ENCODE peak calls at places on chromosomes 12 and 14, in seven cellular contexts. C is esophagus squamous epithelium, I is stomach, P is esophagus muscularis mucosa, M is heart left ventricle, T is K562, A is gastrocnemius medialis. L is an unnamed sample.

GRCh38 chr12:65152586-65152985 is 16.8 kb upstream of the LEMD3 start:
- DNase-seq in I (no peak), P (no peak), M (no peak), T (no peak), C (no peak), A (no peak), L (no peak)

GRCh38 chr14:78162202-78162601 is 8.0 kb upstream of the NRXN3 start:
- DNase-seq in C (no peak), I (no peak), T (no peak), A (no peak), P (no peak), M (no peak), L (no peak)

GRCh38 chr12:89856431-89856830 is 147.8 kb upstream of the ATP2B1 start:
- DNase-seq in M (no peak), T (no peak), C (no peak), A (no peak), P (no peak), I (no peak), L (no peak)

GRCh38 chr14:50344116-50344775 is 32.1 kb downstream of the DMAC2L start:
- DNase-seq in A (no peak), I (no peak), P (no peak), C (no peak), M (no peak), T (no peak), L (no peak)

GRCh38 chr12:49342066-49342913 is 4.4 kb upstream of the DNAJC22 start:
- DNase-seq in T (peak; percentile 94), I (peak; percentile 75), A (peak; percentile 19), C (no peak), M (peak; percentile 88), P (peak; percentile 91), L (peak; percentile 48)

GRCh38 chr12:109738209-109738608 is 24.6 kb downstream of the FAM222A start:
- DNase-seq in M (peak; percentile 17), A (no peak), P (no peak), T (no peak), I (peak; percentile 25), C (no peak), L (no peak)

GRCh38 chr12:119710941-119711551 is 43.1 kb downstream of the PRKAB1 start:
- DNase-seq in C (no peak), T (no peak), M (no peak), A (no peak), P (no peak), I (no peak), L (peak; percentile 58)

GRCh38 chr14:26330982-26331381 is 266.9 kb downstream of the NOVA1 start:
- DNase-seq in A (no peak), P (no peak), M (no peak), I (no peak), C (no peak), T (no peak), L (no peak)

GRCh38 chr14:39442293-39442692 is 10.1 kb upstream of the FBXO33 start:
- DNase-seq in C (no peak), I (no peak), T (no peak), M (no peak), P (no peak), A (peak; percentile 5), L (no peak)

GRCh38 chr12:4011597-4011996 is 138.4 kb upstream of the PARP11 start:
- DNase-seq in T (no peak), P (no peak), A (no peak), C (no peak), I (no peak), M (no peak), L (no peak)

GRCh38 chr14:84927096-84927910 is 602.6 kb upstream of the FLRT2 start:
- DNase-seq in C (no peak), I (no peak), A (no peak), T (no peak), P (no peak), M (no peak), L (no peak)

GRCh38 chr12:42707312-42707711 is 117.8 kb upstream of the PRICKLE1 start:
- DNase-seq in C (no peak), P (no peak), A (no peak), M (no peak), I (no peak), T (no peak), L (no peak)

GRCh38 chr14:101927859-101928258 is 36.5 kb upstream of the DYNC1H1 start:
- DNase-seq in A (peak; percentile 85), C (no peak), P (peak; percentile 96), M (peak; percentile 91), T (peak; percentile 83), I (peak; percentile 53), L (no peak)

GRCh38 chr14:35818346-35819115 is 7.6 kb upstream of the BRMS1L start:
- DNase-seq in P (no peak), I (no peak), M (no peak), A (no peak), C (no peak), T (peak; percentile 9), L (peak; percentile 21)

GRCh38 chr14:103232338-103232808 is 101.7 kb upstream of the EIF5 start:
- DNase-seq in C (no peak), P (no peak), I (no peak), T (no peak), M (peak; percentile 41), A (no peak), L (no peak)

GRCh38 chr12:19750116-19750644 is 310.9 kb downstream of the AEBP2 start:
- DNase-seq in M (no peak), C (no peak), A (no peak), P (no peak), I (no peak), T (no peak), L (no peak)

GRCh38 chr12:70925542-70925941 is 5.0 kb upstream of the PTPRR start:
- DNase-seq in M (no peak), C (no peak), P (no peak), T (no peak), A (no peak), I (no peak), L (no peak)

GRCh38 chr12:96308881-96309280 is 91.4 kb downstream of the CDK17 start:
- DNase-seq in I (no peak), M (no peak), T (no peak), C (no peak), P (no peak), A (no peak), L (no peak)

DNA sequence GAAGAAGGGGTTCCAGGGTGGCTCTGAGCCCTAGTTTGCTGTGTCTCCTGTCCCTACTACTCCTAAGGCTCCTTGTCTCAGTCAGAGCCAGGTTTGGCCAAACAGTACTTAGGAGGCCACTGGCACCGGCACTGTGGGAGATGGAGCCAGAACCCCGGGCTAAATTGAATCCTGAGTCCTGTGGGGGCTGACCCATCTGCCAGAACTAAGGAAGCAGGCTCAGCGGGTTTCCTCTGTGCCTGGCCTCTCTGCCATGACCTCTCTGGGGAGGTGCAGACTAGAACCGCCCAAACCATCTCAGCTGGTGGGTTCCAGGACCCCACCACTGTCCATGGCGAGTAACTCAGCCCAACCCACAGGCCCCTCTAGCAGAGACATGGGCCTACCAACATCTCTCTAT is 5.5 kb downstream of the ACTN1 start:
- DNase-seq in A (no peak), C (no peak), I (no peak), M (no peak), P (no peak), T (no peak), L (no peak)
- H3K36me3 ChIP-seq in A (no peaks in the 10 kb centered on the region), C (peaks cover 31% of the 10 kb centered on the region), I (peaks cover 4% of the 10 kb centered on the region), M (peaks cover 43% of the 10 kb centered on the region), P (peaks cover 39% of the 10 kb centered on the region), T (peaks cover 34% of the 10 kb centered on the region), L (no peaks in the 10 kb centered on the region)

DNA sequence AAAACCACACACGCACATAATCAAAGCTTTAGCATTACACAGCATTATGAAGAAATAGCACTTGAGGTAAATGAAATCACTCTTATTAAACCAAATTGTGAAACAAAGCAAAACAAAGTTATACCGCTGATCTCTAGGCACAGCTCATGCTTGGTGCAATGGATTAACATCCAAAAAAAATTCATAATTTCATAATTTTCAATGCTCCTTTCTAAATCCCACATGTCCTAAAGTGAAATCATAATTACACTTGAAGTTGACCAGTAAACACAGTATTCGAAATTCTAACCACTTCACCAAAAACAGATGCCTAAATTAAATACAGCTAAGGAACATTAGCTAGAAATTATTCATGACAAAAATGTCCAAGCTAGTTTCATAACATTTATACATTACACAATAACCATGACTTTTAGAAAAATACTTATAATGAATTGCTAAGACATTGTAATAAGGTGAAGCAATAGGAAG is 1.5 kb downstream of the MLH3 start:
- DNase-seq in P (no peak), A (no peak), M (no peak), T (no peak), I (no peak), C (no peak), L (no peak)
- H3K4me1 ChIP-seq in P (peaks cover 28% of the 10 kb centered on the region), A (peaks cover 46% of the 10 kb centered on the region), M (peaks cover 26% of the 10 kb centered on the region), T (peaks cover 9% of the 10 kb centered on the region), I (peaks cover 7% of the 10 kb centered on the region), C (peaks cover 73% of the 10 kb centered on the region), L (peaks cover 3% of the 10 kb centered on the region)

DNA sequence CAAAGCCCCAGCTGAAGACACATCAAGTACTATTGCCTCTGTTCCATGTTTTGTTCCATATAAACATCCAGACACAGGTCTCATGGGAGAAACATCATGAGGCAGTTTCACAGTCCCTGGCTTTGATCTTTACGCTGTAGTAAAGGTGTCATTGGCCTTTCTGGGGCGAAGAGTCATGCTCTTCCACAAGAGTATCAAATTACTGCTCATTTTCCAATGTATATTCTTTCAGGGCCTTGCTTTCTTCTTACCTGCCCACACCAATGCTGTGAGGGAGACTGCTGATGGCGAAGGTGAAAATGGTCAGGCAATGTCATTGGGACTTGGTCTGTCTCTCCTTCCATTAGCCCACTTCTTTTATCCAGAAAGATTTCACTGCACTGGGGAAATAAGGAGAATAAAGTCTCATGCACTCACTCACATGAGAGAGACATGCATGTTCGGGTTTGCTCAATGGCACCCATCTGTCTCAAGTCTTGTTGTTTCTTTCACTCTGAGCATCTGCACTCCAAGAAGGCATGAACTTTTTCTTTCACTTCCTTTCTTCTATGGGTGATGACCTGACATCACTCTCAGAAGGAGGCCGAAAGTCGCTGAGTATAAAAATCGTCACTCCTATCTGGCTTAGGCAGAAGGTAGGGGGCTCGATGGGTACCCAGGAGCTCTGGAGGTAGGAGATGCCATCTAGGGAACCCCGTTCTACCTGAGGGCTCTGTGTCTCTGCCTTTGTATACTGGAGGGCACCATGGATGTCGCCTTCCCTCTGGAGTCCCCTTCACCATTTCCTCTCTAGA is 1.3 kb upstream of the JDP2 start:
- DNase-seq in C (no peak), A (no peak), P (no peak), I (no peak), T (no peak), M (no peak), L (no peak)
- TF ChIP-seq POLR2A in C (no peak), A (no peak), P (no peak), I (no peak), T (no peak), M (no peak), L (no peak)

GRCh38 chr14:25006031-25006430 is 43.9 kb downstream of the STXBP6 start:
- DNase-seq in C (no peak), A (no peak), I (no peak), T (no peak), M (no peak), P (no peak), L (no peak)
- H3K36me3 ChIP-seq in C (no peaks in the 10 kb centered on the region), A (no peaks in the 10 kb centered on the region), I (no peaks in the 10 kb centered on the region), T (no peaks in the 10 kb centered on the region), M (no peaks in the 10 kb centered on the region), P (no peaks in the 10 kb centered on the region), L (no peaks in the 10 kb centered on the region)

DNA sequence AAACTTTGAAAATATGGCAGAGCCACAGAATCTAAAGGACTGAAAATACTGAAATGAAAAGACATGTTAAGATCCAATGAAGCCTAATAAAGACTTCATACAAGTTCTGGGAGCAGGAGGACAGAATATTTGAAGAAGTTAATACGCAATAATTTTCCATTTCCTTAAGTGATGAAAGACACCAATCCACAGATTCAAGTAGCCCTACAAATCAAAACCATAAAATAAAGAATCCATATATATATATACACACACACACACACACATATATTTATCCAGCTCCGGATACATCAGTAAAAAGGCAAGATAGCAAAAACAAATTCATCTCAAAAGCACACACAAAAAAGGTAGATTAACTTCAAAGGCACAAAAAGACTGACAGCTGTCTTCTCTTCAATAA is 5.7 kb downstream of the NAP1L1 start:
- DNase-seq in A (no peak), T (no peak), I (no peak), P (no peak), M (no peak), C (no peak), L (no peak)
- H3K4me1 ChIP-seq in A (peaks cover 40% of the 10 kb centered on the region), T (peaks cover 2% of the 10 kb centered on the region), I (peaks cover 14% of the 10 kb centered on the region), P (peaks cover 12% of the 10 kb centered on the region), M (peaks cover 56% of the 10 kb centered on the region), C (peaks cover 56% of the 10 kb centered on the region), L (no peaks in the 10 kb centered on the region)

L was measured in prostate gland.